ENCODE peak calls at places on chromosomes 6 and 20, in seven cellular contexts. V is AG10803, O is choroid plexus epithelial cell, M is astrocyte of the spinal cord, A is stomach, J is spleen, S is GM12865. Y is an unnamed sample.
A peak's percentile ranks its signal among the peaks of the same experiment; 100 is the strongest.

GRCh38 chr6:30915591-30915946 is 1.5 kb downstream of the VARS2 start:
- DNase-seq in O (peak; percentile 80), V (peak; percentile 72), J (no peak), M (peak; percentile 71), S (peak; percentile 65), A (no peak), Y (no peak)

GRCh38 chr6:85449818-85450577 is at the start of gene NT5E:
- DNase-seq in J (peak; percentile 91), V (peak; percentile 78), M (peak; percentile 90), A (peak; percentile 79), S (peak; percentile 87), O (peak; percentile 74), Y (peak; percentile 95)

GRCh38 chr6:108557494-108558371 is 3.0 kb upstream of the FOXO3 start:
- DNase-seq in J (peak; percentile 95), M (no peak), A (peak; percentile 82), S (peak; percentile 77), V (peak; percentile 71), O (peak; percentile 70), Y (no peak)

GRCh38 chr6:86820750-86821149 is 116.6 kb upstream of the HTR1E start:
- DNase-seq in M (no peak), S (no peak), V (no peak), J (no peak), O (no peak), A (no peak), Y (no peak)

GRCh38 chr6:134005824-134006223 is 46.6 kb downstream of the SLC2A12 start:
- DNase-seq in M (no peak), S (no peak), O (no peak), A (no peak), J (no peak), V (no peak), Y (no peak)

GRCh38 chr20:7853493-7853892 is 86.8 kb downstream of the HAO1 start:
- DNase-seq in S (no peak), J (no peak), O (no peak), A (no peak), V (no peak), M (no peak), Y (no peak)

GRCh38 chr6:159467473-159468041 is 225.5 kb downstream of the SOD2 start:
- DNase-seq in J (no peak), S (peak; percentile 23), M (no peak), V (peak; percentile 32), A (no peak), O (no peak), Y (no peak)

GRCh38 chr6:12458558-12458957 is 168.4 kb downstream of the EDN1 start:
- DNase-seq in O (no peak), S (no peak), V (peak; percentile 19), M (peak; percentile 18), J (no peak), A (no peak), Y (no peak)

GRCh38 chr6:77512554-77512953 is 49.3 kb upstream of the HTR1B start:
- DNase-seq in M (no peak), S (no peak), O (no peak), A (no peak), J (no peak), V (no peak), Y (no peak)

GRCh38 chr6:18528084-18528743 is 141.1 kb downstream of the RNF144B start:
- DNase-seq in M (peak; percentile 19), O (peak; percentile 41), S (no peak), J (no peak), A (no peak), V (peak; percentile 11), Y (no peak)

GRCh38 chr6:139713416-139713815 is 339.0 kb upstream of the CITED2 start:
- DNase-seq in M (no peak), V (no peak), O (no peak), J (no peak), A (no peak), S (no peak), Y (no peak)

GRCh38 chr6:184161-184695 is 108.1 kb upstream of the DUSP22 start:
- DNase-seq in M (no peak), A (no peak), V (no peak), J (no peak), O (no peak), S (no peak), Y (no peak)

GRCh38 chr20:10672579-10673127 is 1.1 kb downstream of the JAG1 start:
- DNase-seq in M (peak; percentile 69), V (peak; percentile 39), O (peak; percentile 79), S (peak; percentile 71), J (peak; percentile 92), A (peak; percentile 71), Y (no peak)

GRCh38 chr20:57392512-57393271 is 1.5 kb downstream of the RBM38 start:
- DNase-seq in O (no peak), V (no peak), A (peak; percentile 60), S (peak; percentile 72), J (peak; percentile 96), M (no peak), Y (peak; percentile 92)

GRCh38 chr6:42300185-42300584 is 82.5 kb upstream of the MRPS10 start:
- DNase-seq in S (no peak), M (no peak), V (no peak), J (no peak), O (no peak), A (no peak), Y (no peak)

GRCh38 chr20:16476032-16476431 is 97.2 kb downstream of the KIF16B start:
- DNase-seq in V (peak; percentile 55), O (peak; percentile 86), A (no peak), J (no peak), M (peak; percentile 73), S (peak; percentile 55), Y (no peak)

DNA sequence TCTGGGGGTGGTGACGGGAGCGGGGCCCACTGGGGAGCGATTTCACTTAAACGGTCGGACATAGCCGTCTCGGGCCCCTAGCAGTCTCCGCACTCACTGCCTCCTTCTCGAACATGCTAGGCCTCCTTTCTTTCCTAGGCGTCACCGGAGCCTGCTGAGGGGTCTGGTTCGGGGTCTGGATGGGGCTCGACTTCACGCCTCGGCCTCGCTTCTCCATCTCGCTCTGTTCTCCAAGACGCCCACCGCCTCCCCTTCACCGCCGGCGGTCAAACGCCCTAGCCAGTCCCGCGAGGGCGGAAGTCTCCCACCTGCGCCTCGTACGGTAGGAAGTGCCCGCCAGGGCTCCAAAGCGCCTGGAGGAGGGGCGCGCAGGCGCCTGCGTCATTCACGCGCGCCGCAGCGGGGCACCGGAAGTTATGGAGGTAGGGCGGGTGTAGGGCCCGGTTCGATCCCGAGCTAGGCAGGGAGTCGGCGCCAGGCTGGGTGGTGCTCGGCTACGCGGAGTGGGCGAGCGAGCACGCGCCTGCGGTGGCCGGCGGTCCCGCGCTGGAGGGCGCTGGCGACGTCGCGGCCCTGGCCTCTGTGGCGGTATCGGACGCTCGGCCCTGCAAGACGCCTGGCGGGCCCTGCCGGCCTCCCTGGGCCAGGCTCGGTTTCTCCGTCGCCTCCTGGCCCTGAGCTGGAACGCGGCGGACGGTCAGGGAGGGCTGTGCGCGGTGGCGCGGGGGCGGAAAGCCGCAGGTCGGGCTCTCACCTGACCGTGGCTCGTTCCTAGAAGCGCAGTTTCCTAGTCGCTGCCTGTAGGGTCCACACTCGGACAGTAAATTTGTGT is at the start of the genes DYNLT2 and ERMARD:
- DNase-seq in S (peak; percentile 95), J (peak; percentile 98), A (peak; percentile 96), M (peak; percentile 96), O (peak; percentile 95), V (peak; percentile 91), Y (peak; percentile 97)
- TF ChIP-seq CTCF in S (peak; percentile 1), J (peak; percentile 43), A (peak; percentile 8), M (peak; percentile 2), O (peak; percentile 39), V (peak; percentile 19), Y (peak; percentile 62)

GRCh38 chr6:156876302-156876701 is 99.1 kb downstream of the ARID1B start:
- DNase-seq in M (no peak), O (no peak), A (peak; percentile 43), S (no peak), J (no peak), V (no peak), Y (no peak)
- TF ChIP-seq CTCF in M (peak; percentile 45), O (peak; percentile 61), A (no peak), S (peak; percentile 18), J (peak; percentile 18), V (peak; percentile 11), Y (peak; percentile 59)

DNA sequence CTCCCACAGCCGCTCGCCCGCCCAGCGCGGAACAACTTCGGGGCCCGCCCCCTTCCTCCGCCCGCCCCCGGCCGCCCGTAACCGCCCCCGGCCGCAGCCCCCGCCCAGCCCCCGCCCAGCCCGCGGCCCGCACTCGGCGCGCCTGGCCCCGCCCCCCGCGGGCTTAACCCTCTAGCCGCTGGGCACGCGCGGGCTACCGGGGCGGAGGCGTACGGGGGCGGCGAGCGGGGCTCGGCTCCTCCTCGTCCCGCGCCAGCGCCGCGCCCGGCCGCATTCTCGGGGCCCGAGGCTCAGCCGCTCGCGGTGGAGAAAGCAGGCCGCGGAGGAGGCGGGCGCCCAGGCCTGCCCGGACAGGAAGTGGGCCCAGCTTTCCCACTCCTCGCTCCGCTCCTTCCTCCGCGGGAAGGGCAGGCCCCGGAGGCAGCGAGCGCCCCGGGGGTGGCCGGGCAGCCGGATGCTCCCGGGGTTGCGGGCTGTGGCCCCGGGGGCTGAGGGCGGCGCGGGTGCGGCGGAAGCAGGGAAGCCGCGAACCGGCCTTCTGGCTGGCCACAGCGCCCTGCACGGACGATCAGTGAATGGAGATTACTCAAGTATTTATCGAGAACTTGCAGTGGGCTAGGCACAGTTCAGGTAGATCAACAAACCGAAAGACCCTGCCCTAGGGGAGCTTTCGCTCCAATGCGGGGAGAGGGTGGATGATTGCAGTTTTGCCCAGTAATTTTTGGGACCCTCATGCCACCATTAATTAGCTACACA is at the start of gene TRAM2:
- DNase-seq in J (peak; percentile 96), O (peak; percentile 84), S (peak; percentile 88), A (peak; percentile 89), M (peak; percentile 81), V (peak; percentile 83), Y (no peak)
- TF ChIP-seq CTCF in J (no peak), O (peak; percentile 29), S (peak; percentile 5), A (no peak), M (no peak), V (peak; percentile 10), Y (peak; percentile 56)

GRCh38 chr20:2023151-2023550 is 29.3 kb upstream of the PDYN start:
- DNase-seq in S (peak; percentile 23), V (no peak), J (no peak), A (no peak), O (no peak), M (no peak), Y (no peak)
- TF ChIP-seq CTCF in S (no peak), V (no peak), J (no peak), A (no peak), O (no peak), M (no peak), Y (no peak)

DNA sequence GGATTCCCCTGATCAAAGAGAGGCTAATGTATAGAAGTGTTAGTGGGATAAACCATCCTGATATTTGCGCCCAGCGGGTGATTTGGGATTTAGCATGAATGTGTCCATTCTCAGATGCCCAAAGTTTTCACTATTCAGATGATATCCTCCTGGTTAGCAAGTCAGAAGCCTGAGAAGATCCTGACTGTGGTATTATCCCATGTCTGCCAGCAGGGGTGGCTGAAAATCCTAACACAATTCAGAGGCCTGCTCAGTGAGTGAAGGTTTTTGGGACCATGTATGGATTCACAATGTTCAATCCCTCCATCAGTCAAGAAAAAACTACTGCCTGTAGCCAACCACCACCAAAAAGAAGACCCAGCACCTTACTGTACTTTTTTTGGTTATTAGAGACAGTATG is 34.1 kb upstream of the SPACA1 start:
- DNase-seq in O (peak; percentile 12), V (no peak), A (no peak), S (no peak), J (no peak), M (no peak), Y (no peak)
- TF ChIP-seq CTCF in O (peak; percentile 40), V (peak; percentile 20), A (no peak), S (no peak), J (no peak), M (no peak), Y (peak; percentile 17)

GRCh38 chr6:76466286-76466685 is 393.8 kb upstream of the IMPG1 start:
- DNase-seq in O (no peak), V (no peak), M (no peak), J (no peak), S (peak; percentile 35), A (no peak), Y (no peak)
- TF ChIP-seq CTCF in O (no peak), V (no peak), M (no peak), J (no peak), S (no peak), A (no peak), Y (no peak)

Y was measured in chondrocyte.